ENCODE peak calls at places on chromosomes 3 and 15, in nine cellular contexts. E is LoVo; U is stimulated activated CD4-positive, alpha-beta T cell treated with anti-CD3 and anti-CD28 coated beads, TNF-alpha, amount 100 ng/mL, for 4 hours; L is SK-N-SH; O is EH; R is anterior cingulate cortex; Q is NCI-H1092; I is esophagus squamous epithelium; C is MCF 10A. J is an unnamed sample.

GRCh38 chr15:55649058-55649423 is 60.9 kb upstream of the PYGO1 start:
- DNase-seq in Q (no peak), R (no peak), U (no peak), I (no peak), O (peak), L (no peak), E (no peak), C (no peak), J (peak)

GRCh38 chr15:68515371-68516095 is 63.3 kb upstream of the CORO2B start:
- DNase-seq in R (no peak), I (no peak), E (no peak), L (no peak), U (no peak), Q (no peak), O (no peak), C (no peak), J (no peak)

GRCh38 chr15:67836477-67836876 is 3.4 kb downstream of the RNU6-1 start:
- DNase-seq in O (peak), Q (no peak), R (no peak), I (no peak), C (peak), E (peak), L (peak), U (no peak), J (peak)

GRCh38 chr3:12165909-12166308 is 7.2 kb upstream of the TIMP4 start:
- DNase-seq in Q (no peak), U (no peak), C (peak), O (no peak), L (no peak), R (no peak), E (no peak), I (no peak), J (no peak)

GRCh38 chr3:13015286-13016082 is 57.7 kb downstream of the IQSEC1 start:
- DNase-seq in U (no peak), C (no peak), Q (peak), E (no peak), L (no peak), I (no peak), R (no peak), O (no peak), J (no peak)

GRCh38 chr15:79849789-79850188 is 47.0 kb downstream of the MTHFS start:
- DNase-seq in O (peak), R (peak), Q (no peak), E (no peak), L (peak), I (no peak), U (no peak), C (peak), J (no peak)

GRCh38 chr15:31328425-31328998 is 1.9 kb downstream of the KLF13 start:
- DNase-seq in L (peak), U (peak), C (peak), Q (no peak), E (peak), O (peak), R (no peak), I (no peak), J (no peak)

GRCh38 chr3:6204891-6205290 is 656.0 kb upstream of the GRM7 start:
- DNase-seq in C (peak), R (no peak), O (no peak), U (no peak), E (no peak), Q (no peak), I (no peak), L (no peak), J (no peak)

GRCh38 chr3:119559441-119559963 is at the start of gene CD80:
- DNase-seq in R (no peak), C (peak), I (peak), E (peak), Q (no peak), L (no peak), U (peak), O (peak), J (no peak)

J was measured in HS-5.